ENCODE peak calls at places on chromosomes 5 and 9, in ten cellular contexts. R is fibroblast of lung; C is PC-3; V is tibial artery; O is CD8-positive, alpha-beta T cell; L is lung; P is MM.1S; F is HCT116; M is lower lobe of right lung; Z is vagina. Y is an unnamed sample.

GRCh38 chr9:111348821-111349271 is 18.8 kb upstream of the OR2K2 start:
- DNase-seq in R (peak; percentile 4), C (peak; percentile 88), V (no peak), O (no peak), L (no peak), P (no peak), F (no peak), M (no peak), Z (no peak), Y (no peak)

GRCh38 chr5:119840175-119840574 is 210.8 kb downstream of the FAM170A start:
- DNase-seq in R (no peak), C (no peak), V (no peak), O (no peak), L (no peak), P (no peak), F (no peak), M (no peak), Z (no peak), Y (no peak)

GRCh38 chr9:125586173-125586512 is 120.9 kb downstream of the MAPKAP1 start:
- DNase-seq in R (no peak), C (no peak), V (no peak), O (no peak), L (no peak), P (no peak), F (no peak), M (no peak), Z (no peak), Y (no peak)

GRCh38 chr9:131259432-131259885 is 16.9 kb downstream of the FAM78A start:
- DNase-seq in R (no peak), C (no peak), V (no peak), O (peak; percentile 14), L (no peak), P (no peak), F (no peak), M (no peak), Z (no peak), Y (no peak)

GRCh38 chr9:130537346-130538050 is 41.9 kb upstream of the FUBP3 start:
- DNase-seq in R (peak; percentile 7), C (peak; percentile 8), V (no peak), O (no peak), L (no peak), P (no peak), F (no peak), M (no peak), Z (no peak), Y (no peak)

GRCh38 chr5:168691891-168692290 is 112.7 kb upstream of the PANK3 start:
- DNase-seq in R (no peak), C (no peak), V (no peak), O (no peak), L (no peak), P (no peak), F (no peak), M (no peak), Z (no peak), Y (no peak)

GRCh38 chr5:173902334-173902733 is 14.2 kb downstream of the CPEB4 start:
- DNase-seq in R (no peak), C (no peak), V (no peak), O (no peak), L (no peak), P (peak; percentile 17), F (no peak), M (no peak), Z (no peak), Y (no peak)

GRCh38 chr5:167920589-167920988 is 370.9 kb upstream of the WWC1 start:
- DNase-seq in R (no peak), C (peak; percentile 14), V (no peak), O (no peak), L (no peak), P (no peak), F (no peak), M (no peak), Z (no peak), Y (no peak)

GRCh38 chr9:97863314-97863713 is 10.3 kb downstream of the FOXE1 start:
- DNase-seq in R (no peak), C (no peak), V (no peak), O (no peak), L (no peak), P (no peak), F (no peak), M (no peak), Z (peak; percentile 56), Y (no peak)

GRCh38 chr9:128409998-128410397 is 10.7 kb upstream of the CERCAM start:
- DNase-seq in R (peak; percentile 49), C (peak; percentile 43), V (no peak), O (no peak), L (no peak), P (no peak), F (no peak), M (no peak), Z (no peak), Y (no peak)

GRCh38 chr5:169003721-169004481 is 297.0 kb downstream of the SLIT3 start:
- DNase-seq in R (no peak), C (no peak), V (peak; percentile 78), O (no peak), L (no peak), P (no peak), F (no peak), M (no peak), Z (no peak), Y (no peak)

GRCh38 chr9:11946521-11946920 is 746.7 kb upstream of the TYRP1 start:
- DNase-seq in R (peak; percentile 14), C (no peak), V (no peak), O (no peak), L (no peak), P (no peak), F (no peak), M (no peak), Z (no peak), Y (no peak)

GRCh38 chr9:14031761-14032279 is 282.1 kb downstream of the NFIB start:
- DNase-seq in R (peak; percentile 38), C (no peak), V (no peak), O (no peak), L (no peak), P (no peak), F (no peak), M (no peak), Z (no peak), Y (no peak)

GRCh38 chr9:91047993-91048607 is 246.5 kb downstream of the SYK start:
- DNase-seq in R (peak; percentile 90), C (peak; percentile 55), V (no peak), O (no peak), L (peak; percentile 25), P (no peak), F (no peak), M (no peak), Z (no peak), Y (no peak)

GRCh38 chr5:65213921-65214525 is 267.7 kb downstream of the ADAMTS6 start:
- DNase-seq in R (peak; percentile 26), C (peak; percentile 45), V (no peak), O (no peak), L (no peak), P (no peak), F (peak; percentile 26), M (no peak), Z (no peak), Y (no peak)

GRCh38 chr9:254516-254915 is 39.9 kb downstream of the DOCK8 start:
- DNase-seq in R (no peak), C (peak; percentile 4), V (no peak), O (no peak), L (no peak), P (no peak), F (no peak), M (no peak), Z (no peak), Y (no peak)

GRCh38 chr5:368162-369084 is 46.9 kb downstream of the AHRR start:
- DNase-seq in R (peak; percentile 88), C (no peak), V (peak; percentile 56), O (no peak), L (no peak), P (no peak), F (no peak), M (peak; percentile 51), Z (peak; percentile 42), Y (peak; percentile 89)
- H3K9me3 ChIP-seq in R (no peaks in the 10 kb centered on the region), C (no peaks in the 10 kb centered on the region), V (peaks cover 11% of the 10 kb centered on the region), O (no peaks in the 10 kb centered on the region), L (no peaks in the 10 kb centered on the region), P (no peaks in the 10 kb centered on the region), F (peaks cover 4% of the 10 kb centered on the region), M (peaks cover 14% of the 10 kb centered on the region), Z (peaks cover 2% of the 10 kb centered on the region), Y (peaks cover 9% of the 10 kb centered on the region)

DNA sequence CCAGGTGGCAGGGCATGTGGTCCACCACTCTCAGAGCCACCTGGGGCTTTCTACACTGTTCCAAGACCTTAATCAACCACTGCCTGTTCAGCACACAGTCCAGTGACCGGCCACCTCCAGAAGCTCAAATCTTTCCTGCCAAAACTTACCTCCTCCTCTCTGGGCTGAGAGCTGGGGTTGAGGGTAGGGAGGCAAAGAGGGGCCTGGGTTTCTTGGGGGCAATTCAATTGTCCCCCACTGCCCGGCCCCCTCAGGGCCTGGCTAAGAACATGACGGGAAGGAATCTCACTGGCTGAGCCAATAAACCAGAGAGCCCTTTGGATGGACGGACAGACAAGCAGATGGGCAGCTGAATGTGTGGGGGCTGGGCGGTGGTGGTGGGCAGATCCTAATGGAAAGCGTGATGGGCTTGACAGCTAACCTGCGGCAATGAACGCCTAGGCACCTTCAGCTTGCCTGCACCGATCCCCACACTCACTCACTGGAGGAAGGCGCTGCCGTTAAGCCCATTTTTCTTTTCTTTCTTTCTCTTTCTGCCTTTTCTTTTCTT is 5.4 kb downstream of the NR5A1 start:
- DNase-seq in R (no peak), C (no peak), V (no peak), O (no peak), L (no peak), P (no peak), F (no peak), M (no peak), Z (no peak), Y (no peak)
- H3K27me3 ChIP-seq in R (peaks cover 51% of the 10 kb centered on the region), C (no peaks in the 10 kb centered on the region), V (peaks cover 4% of the 10 kb centered on the region), O (peaks cover 13% of the 10 kb centered on the region), L (peaks cover 15% of the 10 kb centered on the region), P (peaks cover 74% of the 10 kb centered on the region), F (no peaks in the 10 kb centered on the region), M (peaks cover 65% of the 10 kb centered on the region), Z (peaks cover 16% of the 10 kb centered on the region), Y (peaks cover 81% of the 10 kb centered on the region)

DNA sequence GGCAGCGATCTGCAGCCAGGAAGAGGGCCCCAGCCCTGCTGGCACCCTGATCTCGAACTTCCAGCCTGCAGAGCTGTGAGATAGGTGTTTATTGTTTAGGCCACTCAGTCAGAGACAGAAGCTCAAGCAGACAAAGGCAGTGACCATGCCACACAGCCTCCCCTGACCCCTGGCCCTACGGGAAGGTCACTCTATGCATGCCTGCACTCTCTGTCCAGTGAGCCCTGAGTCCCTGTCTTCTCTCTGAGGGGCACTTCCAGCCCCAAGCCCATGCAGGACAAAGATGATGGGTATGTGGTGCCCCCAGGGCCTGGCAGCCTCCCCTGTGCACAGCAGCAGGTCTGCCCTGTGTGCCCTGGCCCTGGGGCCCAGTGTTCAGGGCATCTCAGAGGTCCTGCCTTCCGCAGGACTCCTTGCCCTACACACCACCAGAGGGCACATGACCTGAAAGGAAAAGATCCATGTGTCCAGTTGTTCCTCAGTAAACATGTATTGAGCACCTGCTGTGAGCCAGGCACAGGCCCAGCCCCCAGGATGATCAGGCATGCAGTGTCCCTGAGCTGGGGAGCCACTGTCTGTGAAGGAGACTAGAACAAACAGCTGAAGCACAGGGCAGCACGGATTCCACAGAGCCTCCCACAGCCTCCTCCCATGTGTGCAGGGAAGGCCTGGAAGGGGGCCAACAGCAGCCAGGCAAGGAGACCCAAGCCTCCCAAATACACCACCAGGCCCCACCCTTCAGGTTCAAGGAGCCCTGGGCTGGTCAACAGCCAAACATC is 109.3 kb downstream of the ATPSCKMT start:
- DNase-seq in R (no peak), C (peak; percentile 58), V (no peak), O (no peak), L (no peak), P (no peak), F (peak; percentile 13), M (no peak), Z (no peak), Y (no peak)
- TF ChIP-seq CTCF in R (peak; percentile 22), C (peak; percentile 76), V (no peak), O (no peak), L (no peak), P (no peak), F (peak; percentile 20), M (peak; percentile 9), Z (no peak), Y (peak; percentile 40)

GRCh38 chr5:74140409-74140808 is 500.1 kb downstream of the ENC1 start:
- DNase-seq in R (peak; percentile 3), C (no peak), V (no peak), O (no peak), L (no peak), P (no peak), F (no peak), M (no peak), Z (no peak), Y (no peak)
- H3K9me3 ChIP-seq in R (no peaks in the 10 kb centered on the region), C (no peaks in the 10 kb centered on the region), V (no peaks in the 10 kb centered on the region), O (no peaks in the 10 kb centered on the region), L (no peaks in the 10 kb centered on the region), P (no peaks in the 10 kb centered on the region), F (no peaks in the 10 kb centered on the region), M (no peaks in the 10 kb centered on the region), Z (no peaks in the 10 kb centered on the region), Y (no peaks in the 10 kb centered on the region)

Y was measured in AG04450.